ENCODE peak calls at places on chromosomes 11 and 22, in ten cellular contexts. One of them, this sample, is unnamed.

GRCh38 chr11:114092478-114092877 is 33.0 kb downstream of the ZBTB16 start:
- DNase-seq in cardiac muscle cell: no peak
- DNase-seq in neuronal stem cell: no peak
- DNase-seq in naive thymus-derived CD4-positive, alpha-beta T cell: no peak
- DNase-seq in adipocyte: no peak
- DNase-seq in HAP-1: no peak
- DNase-seq in adrenal gland: no peak
- DNase-seq in DND-41: no peak
- DNase-seq in colonic mucosa: no peak
- DNase-seq in heart left ventricle: no peak
- DNase-seq in this sample: no peak

GRCh38 chr11:93727985-93728791 is 13.1 kb downstream of the TAF1D start:
- DNase-seq in adrenal gland: no peak
- DNase-seq in colonic mucosa: no peak
- DNase-seq in neuronal stem cell: no peak
- DNase-seq in DND-41: no peak
- DNase-seq in naive thymus-derived CD4-positive, alpha-beta T cell: no peak
- DNase-seq in HAP-1: no peak
- DNase-seq in heart left ventricle: no peak
- DNase-seq in cardiac muscle cell: no peak
- DNase-seq in adipocyte: peak; percentile 71
- DNase-seq in this sample: no peak

GRCh38 chr11:34870548-34871209 is 45.5 kb downstream of the APIP start:
- DNase-seq in cardiac muscle cell: no peak
- DNase-seq in colonic mucosa: no peak
- DNase-seq in DND-41: no peak
- DNase-seq in neuronal stem cell: no peak
- DNase-seq in adipocyte: no peak
- DNase-seq in heart left ventricle: no peak
- DNase-seq in HAP-1: no peak
- DNase-seq in naive thymus-derived CD4-positive, alpha-beta T cell: no peak
- DNase-seq in adrenal gland: no peak
- DNase-seq in this sample: no peak

GRCh38 chr22:34055525-34056200 is 135.4 kb upstream of the LARGE1 start:
- DNase-seq in naive thymus-derived CD4-positive, alpha-beta T cell: no peak
- DNase-seq in HAP-1: peak; percentile 45
- DNase-seq in heart left ventricle: no peak
- DNase-seq in adipocyte: no peak
- DNase-seq in cardiac muscle cell: no peak
- DNase-seq in neuronal stem cell: peak; percentile 35
- DNase-seq in DND-41: no peak
- DNase-seq in adrenal gland: no peak
- DNase-seq in colonic mucosa: no peak
- DNase-seq in this sample: no peak

GRCh38 chr11:1505480-1505879 is 18.9 kb upstream of the MOB2 start:
- DNase-seq in colonic mucosa: no peak
- DNase-seq in heart left ventricle: no peak
- DNase-seq in naive thymus-derived CD4-positive, alpha-beta T cell: no peak
- DNase-seq in adipocyte: no peak
- DNase-seq in neuronal stem cell: no peak
- DNase-seq in DND-41: no peak
- DNase-seq in adrenal gland: no peak
- DNase-seq in HAP-1: no peak
- DNase-seq in cardiac muscle cell: no peak
- DNase-seq in this sample: no peak

GRCh38 chr11:64863381-64864060 is 14.9 kb downstream of the EHD1 start:
- DNase-seq in HAP-1: no peak
- DNase-seq in DND-41: no peak
- DNase-seq in adrenal gland: no peak
- DNase-seq in adipocyte: peak; percentile 42
- DNase-seq in heart left ventricle: peak; percentile 71
- DNase-seq in neuronal stem cell: no peak
- DNase-seq in colonic mucosa: no peak
- DNase-seq in naive thymus-derived CD4-positive, alpha-beta T cell: no peak
- DNase-seq in cardiac muscle cell: peak; percentile 36
- DNase-seq in this sample: peak; percentile 68

GRCh38 chr11:116112031-116112935 is 608.1 kb upstream of the CADM1 start:
- DNase-seq in naive thymus-derived CD4-positive, alpha-beta T cell: no peak
- DNase-seq in cardiac muscle cell: no peak
- DNase-seq in heart left ventricle: no peak
- DNase-seq in DND-41: no peak
- DNase-seq in adrenal gland: no peak
- DNase-seq in neuronal stem cell: no peak
- DNase-seq in adipocyte: no peak
- DNase-seq in colonic mucosa: no peak
- DNase-seq in HAP-1: no peak
- DNase-seq in this sample: no peak

GRCh38 chr11:12893787-12894672 is 115.1 kb upstream of the RASSF10 start:
- DNase-seq in colonic mucosa: peak; percentile 78
- DNase-seq in HAP-1: peak; percentile 84
- DNase-seq in adrenal gland: peak; percentile 71
- DNase-seq in cardiac muscle cell: peak; percentile 67
- DNase-seq in DND-41: peak; percentile 60
- DNase-seq in heart left ventricle: no peak
- DNase-seq in neuronal stem cell: peak; percentile 59
- DNase-seq in naive thymus-derived CD4-positive, alpha-beta T cell: peak; percentile 12
- DNase-seq in adipocyte: peak; percentile 83
- DNase-seq in this sample: peak; percentile 60

GRCh38 chr22:20553947-20554741 is 46.7 kb downstream of the MED15 start:
- DNase-seq in naive thymus-derived CD4-positive, alpha-beta T cell: no peak
- DNase-seq in DND-41: no peak
- DNase-seq in adrenal gland: peak; percentile 55
- DNase-seq in colonic mucosa: no peak
- DNase-seq in heart left ventricle: peak; percentile 33
- DNase-seq in cardiac muscle cell: no peak
- DNase-seq in neuronal stem cell: no peak
- DNase-seq in adipocyte: no peak
- DNase-seq in HAP-1: no peak
- DNase-seq in this sample: no peak

GRCh38 chr11:3989891-3990290 is 104.7 kb upstream of the RRM1 start:
- DNase-seq in DND-41: peak; percentile 33
- DNase-seq in neuronal stem cell: no peak
- DNase-seq in adrenal gland: no peak
- DNase-seq in cardiac muscle cell: no peak
- DNase-seq in heart left ventricle: no peak
- DNase-seq in HAP-1: no peak
- DNase-seq in adipocyte: no peak
- DNase-seq in naive thymus-derived CD4-positive, alpha-beta T cell: peak; percentile 57
- DNase-seq in colonic mucosa: no peak
- DNase-seq in this sample: no peak

GRCh38 chr11:35980646-35981402 is 37.0 kb downstream of the LDLRAD3 start:
- DNase-seq in neuronal stem cell: no peak
- DNase-seq in heart left ventricle: no peak
- DNase-seq in HAP-1: no peak
- DNase-seq in adrenal gland: no peak
- DNase-seq in DND-41: no peak
- DNase-seq in colonic mucosa: no peak
- DNase-seq in naive thymus-derived CD4-positive, alpha-beta T cell: no peak
- DNase-seq in cardiac muscle cell: peak; percentile 58
- DNase-seq in adipocyte: no peak
- DNase-seq in this sample: peak; percentile 9

GRCh38 chr11:47282462-47282861 is 12.5 kb downstream of the MADD start:
- DNase-seq in adrenal gland: no peak
- DNase-seq in DND-41: no peak
- DNase-seq in heart left ventricle: no peak
- DNase-seq in HAP-1: no peak
- DNase-seq in neuronal stem cell: no peak
- DNase-seq in adipocyte: no peak
- DNase-seq in naive thymus-derived CD4-positive, alpha-beta T cell: no peak
- DNase-seq in cardiac muscle cell: no peak
- DNase-seq in colonic mucosa: no peak
- DNase-seq in this sample: no peak

GRCh38 chr11:116192509-116193206 is 580.1 kb downstream of the BUD13 start:
- DNase-seq in heart left ventricle: no peak
- DNase-seq in neuronal stem cell: no peak
- DNase-seq in naive thymus-derived CD4-positive, alpha-beta T cell: no peak
- DNase-seq in HAP-1: no peak
- DNase-seq in adrenal gland: no peak
- DNase-seq in colonic mucosa: no peak
- DNase-seq in adipocyte: no peak
- DNase-seq in DND-41: no peak
- DNase-seq in cardiac muscle cell: no peak
- DNase-seq in this sample: no peak

GRCh38 chr22:30430933-30431332 is 5.4 kb downstream of the MTFP1 start:
- DNase-seq in HAP-1: peak; percentile 33
- DNase-seq in colonic mucosa: no peak
- DNase-seq in neuronal stem cell: no peak
- DNase-seq in heart left ventricle: no peak
- DNase-seq in cardiac muscle cell: no peak
- DNase-seq in naive thymus-derived CD4-positive, alpha-beta T cell: no peak
- DNase-seq in adrenal gland: no peak
- DNase-seq in adipocyte: no peak
- DNase-seq in DND-41: no peak
- DNase-seq in this sample: no peak

GRCh38 chr11:35276396-35276795 is 137.4 kb downstream of the CD44 start:
- DNase-seq in adrenal gland: peak; percentile 72
- DNase-seq in HAP-1: no peak
- DNase-seq in neuronal stem cell: no peak
- DNase-seq in cardiac muscle cell: no peak
- DNase-seq in DND-41: no peak
- DNase-seq in colonic mucosa: no peak
- DNase-seq in adipocyte: no peak
- DNase-seq in naive thymus-derived CD4-positive, alpha-beta T cell: no peak
- DNase-seq in heart left ventricle: no peak
- DNase-seq in this sample: no peak

GRCh38 chr11:83257638-83258229 is 28.4 kb downstream of the CCDC90B start:
- DNase-seq in naive thymus-derived CD4-positive, alpha-beta T cell: no peak
- DNase-seq in heart left ventricle: no peak
- DNase-seq in colonic mucosa: no peak
- DNase-seq in cardiac muscle cell: peak; percentile 80
- DNase-seq in DND-41: no peak
- DNase-seq in adrenal gland: peak; percentile 63
- DNase-seq in neuronal stem cell: no peak
- DNase-seq in HAP-1: no peak
- DNase-seq in adipocyte: peak; percentile 49
- DNase-seq in this sample: no peak

GRCh38 chr11:35281169-35281591 is 138.2 kb downstream of the SLC1A2 start:
- DNase-seq in adipocyte: no peak
- DNase-seq in HAP-1: no peak
- DNase-seq in adrenal gland: no peak
- DNase-seq in cardiac muscle cell: no peak
- DNase-seq in naive thymus-derived CD4-positive, alpha-beta T cell: no peak
- DNase-seq in neuronal stem cell: no peak
- DNase-seq in DND-41: no peak
- DNase-seq in colonic mucosa: no peak
- DNase-seq in heart left ventricle: no peak
- DNase-seq in this sample: no peak

GRCh38 chr11:71240061-71240690 is 12.2 kb downstream of the SHANK2 start:
- DNase-seq in HAP-1: no peak
- DNase-seq in naive thymus-derived CD4-positive, alpha-beta T cell: no peak
- DNase-seq in neuronal stem cell: no peak
- DNase-seq in adipocyte: no peak
- DNase-seq in DND-41: no peak
- DNase-seq in adrenal gland: no peak
- DNase-seq in colonic mucosa: no peak
- DNase-seq in heart left ventricle: no peak
- DNase-seq in cardiac muscle cell: no peak
- DNase-seq in this sample: no peak
- H3K27me3 ChIP-seq in HAP-1: no peaks in the 10 kb centered on the region
- H3K27me3 ChIP-seq in naive thymus-derived CD4-positive, alpha-beta T cell: no peaks in the 10 kb centered on the region
- H3K27me3 ChIP-seq in neuronal stem cell: no peaks in the 10 kb centered on the region
- H3K27me3 ChIP-seq in adipocyte: no peaks in the 10 kb centered on the region
- H3K27me3 ChIP-seq in DND-41: no peaks in the 10 kb centered on the region
- H3K27me3 ChIP-seq in adrenal gland: no peaks in the 10 kb centered on the region
- H3K27me3 ChIP-seq in colonic mucosa: no peaks in the 10 kb centered on the region
- H3K27me3 ChIP-seq in heart left ventricle: no peaks in the 10 kb centered on the region
- H3K27me3 ChIP-seq in cardiac muscle cell: no peaks in the 10 kb centered on the region
- H3K27me3 ChIP-seq in this sample: peaks cover 41% of the 10 kb centered on the region

GRCh38 chr11:2989551-2989950 is 2.6 kb downstream of the NAP1L4 start:
- DNase-seq in colonic mucosa: no peak
- DNase-seq in HAP-1: no peak
- DNase-seq in adipocyte: no peak
- DNase-seq in DND-41: no peak
- DNase-seq in heart left ventricle: no peak
- DNase-seq in adrenal gland: no peak
- DNase-seq in cardiac muscle cell: no peak
- DNase-seq in naive thymus-derived CD4-positive, alpha-beta T cell: no peak
- DNase-seq in neuronal stem cell: no peak
- DNase-seq in this sample: no peak
- H3K4me3 ChIP-seq in colonic mucosa: peak overlapping the region; percentile 86
- H3K4me3 ChIP-seq in HAP-1: peak overlapping the region; percentile 87
- H3K4me3 ChIP-seq in adipocyte: peak overlapping the region; percentile 97
- H3K4me3 ChIP-seq in DND-41: peak overlapping the region; percentile 74
- H3K4me3 ChIP-seq in heart left ventricle: no peak overlapping the region
- H3K4me3 ChIP-seq in adrenal gland: no peak overlapping the region
- H3K4me3 ChIP-seq in cardiac muscle cell: peak overlapping the region; percentile 87
- H3K4me3 ChIP-seq in naive thymus-derived CD4-positive, alpha-beta T cell: peak overlapping the region; percentile 93
- H3K4me3 ChIP-seq in neuronal stem cell: no peak overlapping the region
- H3K4me3 ChIP-seq in this sample: peak overlapping the region; percentile 5

GRCh38 chr22:37285937-37286336 is 3.6 kb downstream of the CYTH4 start:
- DNase-seq in heart left ventricle: no peak
- DNase-seq in DND-41: no peak
- DNase-seq in neuronal stem cell: no peak
- DNase-seq in cardiac muscle cell: no peak
- DNase-seq in adrenal gland: no peak
- DNase-seq in colonic mucosa: no peak
- DNase-seq in naive thymus-derived CD4-positive, alpha-beta T cell: no peak
- DNase-seq in HAP-1: no peak
- DNase-seq in adipocyte: no peak
- DNase-seq in this sample: no peak
- H3K27me3 ChIP-seq in heart left ventricle: no peaks in the 10 kb centered on the region
- H3K27me3 ChIP-seq in DND-41: no peaks in the 10 kb centered on the region
- H3K27me3 ChIP-seq in neuronal stem cell: no peaks in the 10 kb centered on the region
- H3K27me3 ChIP-seq in cardiac muscle cell: no peaks in the 10 kb centered on the region
- H3K27me3 ChIP-seq in adrenal gland: peaks cover 2% of the 10 kb centered on the region
- H3K27me3 ChIP-seq in colonic mucosa: no peaks in the 10 kb centered on the region
- H3K27me3 ChIP-seq in naive thymus-derived CD4-positive, alpha-beta T cell: no peaks in the 10 kb centered on the region
- H3K27me3 ChIP-seq in HAP-1: peaks cover 25% of the 10 kb centered on the region
- H3K27me3 ChIP-seq in adipocyte: peaks cover 43% of the 10 kb centered on the region
- H3K27me3 ChIP-seq in this sample: peaks cover 55% of the 10 kb centered on the region

GRCh38 chr11:62850911-62851806 is 11.8 kb upstream of the WDR74 start:
- DNase-seq in adipocyte: no peak
- DNase-seq in HAP-1: peak; percentile 67
- DNase-seq in naive thymus-derived CD4-positive, alpha-beta T cell: no peak
- DNase-seq in adrenal gland: no peak
- DNase-seq in neuronal stem cell: no peak
- DNase-seq in DND-41: peak; percentile 47
- DNase-seq in cardiac muscle cell: no peak
- DNase-seq in heart left ventricle: no peak
- DNase-seq in colonic mucosa: no peak
- DNase-seq in this sample: no peak

GRCh38 chr11:62854013-62854824 is 14.8 kb upstream of the WDR74 start:
- DNase-seq in heart left ventricle: no peak
- DNase-seq in adrenal gland: no peak
- DNase-seq in cardiac muscle cell: no peak
- DNase-seq in neuronal stem cell: no peak
- DNase-seq in colonic mucosa: no peak
- DNase-seq in adipocyte: no peak
- DNase-seq in naive thymus-derived CD4-positive, alpha-beta T cell: no peak
- DNase-seq in HAP-1: no peak
- DNase-seq in DND-41: no peak
- DNase-seq in this sample: no peak

GRCh38 chr11:62852523-62853188 is 13.3 kb upstream of the WDR74 start:
- DNase-seq in DND-41: no peak
- DNase-seq in heart left ventricle: no peak
- DNase-seq in colonic mucosa: no peak
- DNase-seq in naive thymus-derived CD4-positive, alpha-beta T cell: no peak
- DNase-seq in neuronal stem cell: no peak
- DNase-seq in adipocyte: no peak
- DNase-seq in HAP-1: no peak
- DNase-seq in cardiac muscle cell: no peak
- DNase-seq in adrenal gland: no peak
- DNase-seq in this sample: no peak

GRCh38 chr11:62853279-62853965 is 14.0 kb upstream of the WDR74 start:
- DNase-seq in colonic mucosa: no peak
- DNase-seq in adrenal gland: no peak
- DNase-seq in naive thymus-derived CD4-positive, alpha-beta T cell: no peak
- DNase-seq in heart left ventricle: no peak
- DNase-seq in adipocyte: no peak
- DNase-seq in DND-41: no peak
- DNase-seq in cardiac muscle cell: no peak
- DNase-seq in neuronal stem cell: no peak
- DNase-seq in HAP-1: no peak
- DNase-seq in this sample: no peak

GRCh38 chr11:62851807-62852522 is 12.6 kb upstream of the WDR74 start:
- DNase-seq in heart left ventricle: no peak
- DNase-seq in DND-41: no peak
- DNase-seq in neuronal stem cell: no peak
- DNase-seq in colonic mucosa: no peak
- DNase-seq in HAP-1: no peak
- DNase-seq in cardiac muscle cell: no peak
- DNase-seq in adrenal gland: no peak
- DNase-seq in adipocyte: no peak
- DNase-seq in naive thymus-derived CD4-positive, alpha-beta T cell: no peak
- DNase-seq in this sample: no peak
- H3K4me3 ChIP-seq in heart left ventricle: no peak overlapping the region
- H3K4me3 ChIP-seq in DND-41: no peak overlapping the region
- H3K4me3 ChIP-seq in neuronal stem cell: no peak overlapping the region
- H3K4me3 ChIP-seq in colonic mucosa: no peak overlapping the region
- H3K4me3 ChIP-seq in HAP-1: no peak overlapping the region
- H3K4me3 ChIP-seq in cardiac muscle cell: no peak overlapping the region
- H3K4me3 ChIP-seq in adrenal gland: no peak overlapping the region
- H3K4me3 ChIP-seq in adipocyte: no peak overlapping the region
- H3K4me3 ChIP-seq in naive thymus-derived CD4-positive, alpha-beta T cell: no peak overlapping the region
- H3K4me3 ChIP-seq in this sample: no peak overlapping the region